ENCODE peak calls at places on chromosomes 13 and 19, in eight cellular contexts. M is H9; O is heart left ventricle; E is PC-3; F is CD8-positive, alpha-beta memory T cell; Q is body of pancreas; Y is transverse colon; U is lung. P is an unnamed sample. For H3K9me3, the result is how much of the 10 kb centered on the place peaks cover.

GRCh38 chr13:51684076-51684475 is 99.8 kb downstream of the WDFY2 start:
- DNase-seq in O (no peak), F (no peak), E (no peak), U (no peak), Q (no peak), M (no peak), Y (no peak), P (no peak)

GRCh38 chr13:23488442-23488841 is 54.9 kb upstream of the SACS start:
- DNase-seq in U (no peak), E (peak), F (no peak), Q (no peak), M (no peak), Y (no peak), O (peak), P (no peak)

GRCh38 chr13:42350141-42350540 is 78.2 kb downstream of the AKAP11 start:
- DNase-seq in Q (no peak), F (no peak), O (no peak), E (no peak), Y (no peak), M (no peak), U (no peak), P (no peak)

GRCh38 chr13:38783992-38784875 is 97.4 kb downstream of the FREM2 start:
- DNase-seq in F (no peak), Y (peak), M (no peak), E (no peak), O (no peak), U (peak), Q (peak), P (no peak)

GRCh38 chr13:38979891-38980627 is 10.6 kb downstream of the STOML3 start:
- DNase-seq in U (no peak), E (no peak), F (no peak), M (no peak), O (peak), Y (peak), Q (peak), P (no peak)

GRCh38 chr13:37753776-37754175 is 115.8 kb downstream of the TRPC4 start:
- DNase-seq in M (no peak), Q (no peak), Y (no peak), E (no peak), U (no peak), O (no peak), F (no peak), P (no peak)

GRCh38 chr13:35789335-35790166 is 313.1 kb upstream of the MAB21L1 start:
- DNase-seq in Y (no peak), F (no peak), M (no peak), U (no peak), O (no peak), Q (no peak), E (peak), P (no peak)

GRCh38 chr19:19372656-19373416 is 32.6 kb upstream of the GATAD2A start:
- DNase-seq in Y (peak), Q (peak), U (peak), F (no peak), O (peak), M (peak), E (peak), P (peak)

GRCh38 chr13:44283598-44283997 is 90.0 kb upstream of the SERP2 start:
- DNase-seq in Y (no peak), U (no peak), F (no peak), M (no peak), O (no peak), E (no peak), Q (no peak), P (no peak)

GRCh38 chr13:31706105-31706504 is 33.2 kb upstream of the RXFP2 start:
- DNase-seq in Q (peak), E (no peak), U (no peak), F (no peak), Y (no peak), O (no peak), M (no peak), P (no peak)

GRCh38 chr19:33392341-33393285 is 19.1 kb downstream of the CEBPG start:
- DNase-seq in E (no peak), Q (peak), M (no peak), F (no peak), U (no peak), Y (peak), O (no peak), P (no peak)

GRCh38 chr19:35844482-35845214 is 7.7 kb downstream of the NPHS1 start:
- DNase-seq in F (no peak), Y (no peak), M (no peak), U (no peak), O (no peak), E (no peak), Q (no peak), P (no peak)

GRCh38 chr13:82976499-82976898 is 905.8 kb downstream of the SLITRK1 start:
- DNase-seq in Q (no peak), F (no peak), U (no peak), O (no peak), Y (no peak), E (peak), M (no peak), P (no peak)

GRCh38 chr19:18060472-18060871 is 26.3 kb downstream of the IL12RB1 start:
- DNase-seq in Q (no peak), Y (no peak), O (no peak), M (peak), E (no peak), F (no peak), U (no peak), P (no peak)
- H3K27ac ChIP-seq in Q (no peak), Y (no peak), O (no peak), M (no peak), E (no peak), F (no peak), U (no peak), P (no peak)

GRCh38 chr13:33078268-33078667 is 62.0 kb downstream of the KL start:
- DNase-seq in E (no peak), M (no peak), Q (no peak), Y (no peak), U (no peak), F (no peak), O (no peak), P (no peak)
- H3K9me3 ChIP-seq in E (under half), M (under half), Q (under half), Y (under half), U (under half), F (under half), O (under half), P (under half)

GRCh38 chr19:38704488-38705026 is 39.7 kb downstream of the CAPN12 start:
- DNase-seq in Q (no peak), F (no peak), M (no peak), Y (no peak), U (no peak), E (no peak), O (no peak), P (no peak)
- H3K27ac ChIP-seq in Q (no peak), F (no peak), M (no peak), Y (no peak), U (peak), E (no peak), O (peak), P (peak)

GRCh38 chr19:56372281-56372680 is 21.1 kb downstream of the ZNF582 start:
- DNase-seq in E (no peak), F (no peak), Q (no peak), O (no peak), Y (no peak), M (no peak), U (no peak), P (no peak)
- H3K9me3 ChIP-seq in E (half or more), F (under half), Q (under half), O (under half), Y (under half), M (under half), U (under half), P (under half)

GRCh38 chr19:37074819-37075362 is 3.3 kb upstream of the ZNF420 start:
- DNase-seq in O (no peak), M (no peak), Q (no peak), F (no peak), Y (no peak), E (no peak), U (no peak), P (no peak)
- H3K27ac ChIP-seq in O (no peak), M (no peak), Q (no peak), F (no peak), Y (no peak), E (no peak), U (no peak), P (no peak)

DNA sequence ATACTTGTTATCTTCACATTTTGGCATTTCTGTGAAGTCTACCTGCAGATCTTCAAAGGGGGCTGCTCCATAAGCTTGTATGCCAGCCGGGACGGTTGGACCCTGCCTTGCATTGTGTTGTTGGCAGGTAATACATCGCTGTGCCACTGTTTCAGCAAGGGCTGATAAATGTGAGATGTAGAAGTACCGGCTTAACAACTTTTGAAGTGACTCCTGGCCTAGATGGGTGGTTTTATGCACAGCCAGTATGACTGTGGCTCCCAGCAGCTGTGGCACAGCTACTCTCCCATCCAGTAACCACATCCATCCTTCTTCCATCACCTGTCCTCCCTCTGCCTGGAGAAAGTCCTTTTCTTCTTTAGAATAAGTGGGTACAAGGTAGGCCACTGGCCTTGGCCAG is 19.7 kb downstream of the ZNF700 start:
- DNase-seq in O (no peak), U (no peak), F (no peak), M (no peak), E (no peak), Y (no peak), Q (no peak), P (no peak)
- H3K9me3 ChIP-seq in O (half or more), U (half or more), F (half or more), M (half or more), E (half or more), Y (half or more), Q (half or more), P (under half)